ENCODE peak calls at places on chromosomes 11 and 22, in nine cellular contexts. One of them, this sample, is unnamed.

GRCh38 chr11:2488004-2488403 is 43.2 kb downstream of the KCNQ1 start:
- DNase-seq in SK-N-SH: no peak
- DNase-seq in K562: no peak
- DNase-seq in stomach: no peak
- DNase-seq in transverse colon: no peak
- DNase-seq in sigmoid colon: no peak
- DNase-seq in HCT116: no peak
- DNase-seq in endothelial cell of umbilical vein: no peak
- DNase-seq in spleen: no peak
- DNase-seq in this sample: no peak

GRCh38 chr11:116808262-116809175 is 14.6 kb downstream of the APOA4 start:
- DNase-seq in K562: no peak
- DNase-seq in spleen: no peak
- DNase-seq in SK-N-SH: no peak
- DNase-seq in HCT116: no peak
- DNase-seq in sigmoid colon: peak; percentile 30
- DNase-seq in stomach: peak; percentile 81
- DNase-seq in endothelial cell of umbilical vein: no peak
- DNase-seq in transverse colon: peak; percentile 48
- DNase-seq in this sample: peak; percentile 48

GRCh38 chr22:44486538-44486937 is 11.5 kb downstream of the RTL6 start:
- DNase-seq in spleen: no peak
- DNase-seq in transverse colon: no peak
- DNase-seq in K562: no peak
- DNase-seq in endothelial cell of umbilical vein: no peak
- DNase-seq in SK-N-SH: no peak
- DNase-seq in HCT116: no peak
- DNase-seq in sigmoid colon: no peak
- DNase-seq in stomach: no peak
- DNase-seq in this sample: no peak

GRCh38 chr11:117059611-117060010 is 38.6 kb downstream of the SIK3 start:
- DNase-seq in SK-N-SH: no peak
- DNase-seq in sigmoid colon: no peak
- DNase-seq in spleen: no peak
- DNase-seq in K562: no peak
- DNase-seq in HCT116: no peak
- DNase-seq in transverse colon: no peak
- DNase-seq in endothelial cell of umbilical vein: peak; percentile 43
- DNase-seq in stomach: no peak
- DNase-seq in this sample: no peak

GRCh38 chr22:27820896-27821866 is 19.6 kb upstream of the MN1 start:
- DNase-seq in SK-N-SH: peak; percentile 36
- DNase-seq in stomach: no peak
- DNase-seq in sigmoid colon: no peak
- DNase-seq in transverse colon: no peak
- DNase-seq in K562: no peak
- DNase-seq in spleen: no peak
- DNase-seq in HCT116: no peak
- DNase-seq in endothelial cell of umbilical vein: no peak
- DNase-seq in this sample: no peak

GRCh38 chr11:64649304-64649703 is 58.3 kb downstream of the SLC22A12 start:
- DNase-seq in endothelial cell of umbilical vein: no peak
- DNase-seq in sigmoid colon: no peak
- DNase-seq in spleen: no peak
- DNase-seq in stomach: no peak
- DNase-seq in transverse colon: no peak
- DNase-seq in SK-N-SH: peak; percentile 71
- DNase-seq in HCT116: peak; percentile 24
- DNase-seq in K562: peak; percentile 63
- DNase-seq in this sample: no peak

GRCh38 chr11:37574361-37574760 is 976.3 kb upstream of the RAG2 start:
- DNase-seq in HCT116: no peak
- DNase-seq in SK-N-SH: no peak
- DNase-seq in sigmoid colon: no peak
- DNase-seq in transverse colon: no peak
- DNase-seq in K562: no peak
- DNase-seq in endothelial cell of umbilical vein: no peak
- DNase-seq in spleen: no peak
- DNase-seq in stomach: no peak
- DNase-seq in this sample: no peak

GRCh38 chr11:116122697-116123472 is 618.7 kb upstream of the CADM1 start:
- DNase-seq in spleen: no peak
- DNase-seq in endothelial cell of umbilical vein: no peak
- DNase-seq in K562: no peak
- DNase-seq in stomach: no peak
- DNase-seq in SK-N-SH: no peak
- DNase-seq in transverse colon: no peak
- DNase-seq in sigmoid colon: no peak
- DNase-seq in HCT116: no peak
- DNase-seq in this sample: no peak

GRCh38 chr11:120565436-120566155 is 54.0 kb downstream of the GRIK4 start:
- DNase-seq in stomach: no peak
- DNase-seq in SK-N-SH: no peak
- DNase-seq in K562: no peak
- DNase-seq in spleen: no peak
- DNase-seq in transverse colon: no peak
- DNase-seq in sigmoid colon: peak; percentile 24
- DNase-seq in HCT116: no peak
- DNase-seq in endothelial cell of umbilical vein: no peak
- DNase-seq in this sample: no peak

GRCh38 chr11:120562806-120563425 is 51.4 kb downstream of the GRIK4 start:
- DNase-seq in stomach: no peak
- DNase-seq in K562: no peak
- DNase-seq in transverse colon: no peak
- DNase-seq in spleen: peak; percentile 48
- DNase-seq in sigmoid colon: no peak
- DNase-seq in endothelial cell of umbilical vein: no peak
- DNase-seq in HCT116: no peak
- DNase-seq in SK-N-SH: no peak
- DNase-seq in this sample: no peak

GRCh38 chr11:120566176-120566575 is 54.6 kb downstream of the GRIK4 start:
- DNase-seq in sigmoid colon: no peak
- DNase-seq in endothelial cell of umbilical vein: peak; percentile 77
- DNase-seq in spleen: no peak
- DNase-seq in K562: no peak
- DNase-seq in stomach: no peak
- DNase-seq in HCT116: peak; percentile 65
- DNase-seq in SK-N-SH: no peak
- DNase-seq in transverse colon: no peak
- DNase-seq in this sample: no peak

GRCh38 chr11:120564573-120565301 is 53.2 kb downstream of the GRIK4 start:
- DNase-seq in endothelial cell of umbilical vein: peak; percentile 45
- DNase-seq in transverse colon: no peak
- DNase-seq in K562: peak; percentile 5
- DNase-seq in SK-N-SH: peak; percentile 68
- DNase-seq in HCT116: no peak
- DNase-seq in spleen: peak; percentile 78
- DNase-seq in stomach: no peak
- DNase-seq in sigmoid colon: no peak
- DNase-seq in this sample: no peak

DNA sequence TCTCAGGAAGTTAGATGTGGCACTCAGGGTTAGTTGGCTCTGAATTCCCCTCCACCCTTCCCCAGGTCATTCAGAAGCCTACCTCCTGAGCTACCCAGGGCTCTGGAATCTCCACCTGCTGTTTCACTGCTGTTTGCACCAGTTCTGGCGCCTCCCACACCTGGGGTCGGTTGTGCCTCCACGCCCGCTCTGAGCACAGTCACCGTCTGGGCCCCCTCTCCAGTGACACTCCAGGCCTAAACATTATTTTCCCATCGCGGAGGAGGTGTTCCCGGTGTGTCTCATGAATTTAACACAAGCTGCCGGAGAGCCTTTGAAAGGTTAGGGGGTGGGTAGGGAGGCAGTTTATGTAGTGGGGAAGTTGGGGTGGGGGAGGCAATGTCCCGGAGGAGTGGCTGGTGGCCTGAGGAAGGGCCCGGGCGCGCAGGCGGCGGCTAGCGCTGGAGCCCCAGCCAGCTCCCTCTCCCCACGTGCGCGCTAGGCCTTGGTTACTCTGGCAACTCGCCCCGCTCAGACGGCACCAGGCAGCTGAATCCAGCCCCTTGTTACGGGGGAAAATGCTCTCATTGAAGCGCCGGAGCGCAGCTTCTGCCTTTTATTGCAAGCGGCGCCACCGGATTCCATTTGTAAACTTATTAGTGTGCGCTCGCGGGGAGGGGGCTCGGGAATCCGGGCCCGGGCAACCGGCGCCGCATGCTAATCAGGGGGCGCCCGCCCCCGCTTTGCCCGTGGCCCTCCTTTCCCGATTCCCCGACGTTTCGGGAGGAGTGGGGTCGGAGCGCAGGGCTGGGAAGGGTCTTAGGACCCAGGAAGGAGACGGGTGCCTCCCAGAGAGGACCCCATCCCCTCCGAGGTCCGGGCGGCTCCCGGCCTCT is 52.4 kb downstream of the GRIK4 start:
- DNase-seq in HCT116: no peak
- DNase-seq in stomach: no peak
- DNase-seq in SK-N-SH: no peak
- DNase-seq in transverse colon: no peak
- DNase-seq in spleen: peak; percentile 67
- DNase-seq in K562: no peak
- DNase-seq in sigmoid colon: no peak
- DNase-seq in endothelial cell of umbilical vein: peak; percentile 20
- DNase-seq in this sample: no peak
- TF ChIP-seq POLR2AphosphoS5 in HCT116: no peak
- TF ChIP-seq POLR2AphosphoS5 in stomach: no peak
- TF ChIP-seq POLR2AphosphoS5 in SK-N-SH: no peak
- TF ChIP-seq POLR2AphosphoS5 in transverse colon: no peak
- TF ChIP-seq POLR2AphosphoS5 in spleen: no peak
- TF ChIP-seq POLR2AphosphoS5 in K562: no peak
- TF ChIP-seq POLR2AphosphoS5 in sigmoid colon: no peak
- TF ChIP-seq POLR2AphosphoS5 in endothelial cell of umbilical vein: no peak
- TF ChIP-seq POLR2AphosphoS5 in this sample: no peak

DNA sequence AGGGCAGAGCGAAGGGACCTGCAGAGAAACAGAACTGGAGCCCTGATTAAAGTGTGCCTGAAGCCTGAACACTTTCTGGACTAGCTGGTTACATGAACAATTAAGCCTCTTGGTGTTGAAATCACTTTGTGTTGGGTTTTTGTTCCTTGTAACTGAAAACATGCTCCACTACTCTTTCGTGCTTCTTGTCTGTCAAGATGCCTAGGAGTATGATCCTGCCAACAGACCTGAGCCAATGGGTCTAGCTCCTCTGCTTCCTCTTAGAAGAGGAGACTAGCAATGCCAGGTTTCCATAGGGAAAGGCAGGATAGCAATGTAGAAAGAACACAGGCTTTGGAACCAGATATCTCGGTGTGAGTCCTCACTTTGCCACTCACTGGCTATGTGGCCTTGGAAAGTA is 40.3 kb downstream of the IRAG1 start:
- DNase-seq in stomach: no peak
- DNase-seq in HCT116: no peak
- DNase-seq in spleen: no peak
- DNase-seq in transverse colon: no peak
- DNase-seq in endothelial cell of umbilical vein: no peak
- DNase-seq in sigmoid colon: no peak
- DNase-seq in K562: no peak
- DNase-seq in SK-N-SH: no peak
- DNase-seq in this sample: no peak
- H3K9me3 ChIP-seq in stomach: no peaks in the 10 kb centered on the region
- H3K9me3 ChIP-seq in HCT116: no peaks in the 10 kb centered on the region
- H3K9me3 ChIP-seq in spleen: no peaks in the 10 kb centered on the region
- H3K9me3 ChIP-seq in transverse colon: no peaks in the 10 kb centered on the region
- H3K9me3 ChIP-seq in endothelial cell of umbilical vein: no peaks in the 10 kb centered on the region
- H3K9me3 ChIP-seq in sigmoid colon: no peaks in the 10 kb centered on the region
- H3K9me3 ChIP-seq in K562: no peaks in the 10 kb centered on the region
- H3K9me3 ChIP-seq in SK-N-SH: no peaks in the 10 kb centered on the region
- H3K9me3 ChIP-seq in this sample: no peaks in the 10 kb centered on the region

GRCh38 chr11:13668957-13669521 is 571 bp downstream of the FAR1 start:
- DNase-seq in SK-N-SH: no peak
- DNase-seq in endothelial cell of umbilical vein: peak; percentile 45
- DNase-seq in HCT116: no peak
- DNase-seq in sigmoid colon: peak; percentile 74
- DNase-seq in transverse colon: peak; percentile 65
- DNase-seq in spleen: peak; percentile 93
- DNase-seq in stomach: peak; percentile 41
- DNase-seq in K562: peak; percentile 64
- DNase-seq in this sample: peak; percentile 37

GRCh38 chr11:13680501-13681264 is 12.2 kb downstream of the FAR1 start:
- DNase-seq in sigmoid colon: no peak
- DNase-seq in transverse colon: no peak
- DNase-seq in spleen: no peak
- DNase-seq in stomach: no peak
- DNase-seq in SK-N-SH: no peak
- DNase-seq in K562: peak; percentile 4
- DNase-seq in HCT116: no peak
- DNase-seq in endothelial cell of umbilical vein: no peak
- DNase-seq in this sample: no peak

GRCh38 chr11:13679768-13680167 is 11.3 kb downstream of the FAR1 start:
- DNase-seq in stomach: no peak
- DNase-seq in spleen: no peak
- DNase-seq in SK-N-SH: no peak
- DNase-seq in sigmoid colon: no peak
- DNase-seq in HCT116: no peak
- DNase-seq in K562: no peak
- DNase-seq in transverse colon: no peak
- DNase-seq in endothelial cell of umbilical vein: no peak
- DNase-seq in this sample: no peak

GRCh38 chr11:13669544-13670488 is 1.3 kb downstream of the FAR1 start:
- DNase-seq in transverse colon: no peak
- DNase-seq in stomach: no peak
- DNase-seq in spleen: no peak
- DNase-seq in sigmoid colon: no peak
- DNase-seq in K562: peak; percentile 26
- DNase-seq in HCT116: no peak
- DNase-seq in SK-N-SH: no peak
- DNase-seq in endothelial cell of umbilical vein: no peak
- DNase-seq in this sample: no peak

DNA sequence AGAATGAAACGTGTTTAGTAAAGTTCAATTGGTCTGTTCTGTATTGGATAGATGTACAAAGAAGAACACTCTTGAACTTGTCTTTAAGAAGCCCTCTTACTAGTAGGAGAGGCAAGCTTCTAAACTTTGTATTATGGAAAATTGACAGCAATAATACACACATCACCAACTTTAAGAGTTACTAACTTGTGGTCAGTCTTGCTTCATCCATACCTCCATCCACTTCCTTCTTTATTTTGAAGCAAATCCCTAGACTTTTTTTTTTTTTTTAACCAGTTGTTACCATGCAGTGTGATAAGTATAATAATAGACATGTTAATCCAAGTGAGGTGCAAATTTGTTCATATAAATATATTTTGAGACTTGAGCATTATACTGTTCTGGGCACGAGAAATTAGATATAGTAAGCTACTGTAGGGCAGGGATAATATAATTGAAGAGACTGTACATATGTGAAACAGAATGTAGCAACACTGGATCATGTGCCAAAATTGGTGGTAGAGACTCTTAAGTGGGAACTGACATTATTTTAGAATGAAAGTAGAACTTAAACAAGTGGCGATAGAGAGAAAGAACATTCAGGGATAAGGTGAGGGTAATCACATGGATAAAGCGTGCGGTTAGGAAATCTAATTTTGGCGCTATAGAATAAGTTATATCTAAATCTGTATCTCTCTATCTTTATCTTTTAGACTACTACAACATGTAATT is 6.5 kb downstream of the FAR1 start:
- DNase-seq in SK-N-SH: no peak
- DNase-seq in stomach: no peak
- DNase-seq in transverse colon: no peak
- DNase-seq in endothelial cell of umbilical vein: no peak
- DNase-seq in K562: no peak
- DNase-seq in HCT116: no peak
- DNase-seq in spleen: no peak
- DNase-seq in sigmoid colon: no peak
- DNase-seq in this sample: no peak
- H3K4me3 ChIP-seq in SK-N-SH: no peak overlapping the region
- H3K4me3 ChIP-seq in stomach: no peak overlapping the region
- H3K4me3 ChIP-seq in transverse colon: no peak overlapping the region
- H3K4me3 ChIP-seq in endothelial cell of umbilical vein: no peak overlapping the region
- H3K4me3 ChIP-seq in K562: no peak overlapping the region
- H3K4me3 ChIP-seq in HCT116: no peak overlapping the region
- H3K4me3 ChIP-seq in spleen: no peak overlapping the region
- H3K4me3 ChIP-seq in sigmoid colon: no peak overlapping the region
- H3K4me3 ChIP-seq in this sample: no peak overlapping the region

DNA sequence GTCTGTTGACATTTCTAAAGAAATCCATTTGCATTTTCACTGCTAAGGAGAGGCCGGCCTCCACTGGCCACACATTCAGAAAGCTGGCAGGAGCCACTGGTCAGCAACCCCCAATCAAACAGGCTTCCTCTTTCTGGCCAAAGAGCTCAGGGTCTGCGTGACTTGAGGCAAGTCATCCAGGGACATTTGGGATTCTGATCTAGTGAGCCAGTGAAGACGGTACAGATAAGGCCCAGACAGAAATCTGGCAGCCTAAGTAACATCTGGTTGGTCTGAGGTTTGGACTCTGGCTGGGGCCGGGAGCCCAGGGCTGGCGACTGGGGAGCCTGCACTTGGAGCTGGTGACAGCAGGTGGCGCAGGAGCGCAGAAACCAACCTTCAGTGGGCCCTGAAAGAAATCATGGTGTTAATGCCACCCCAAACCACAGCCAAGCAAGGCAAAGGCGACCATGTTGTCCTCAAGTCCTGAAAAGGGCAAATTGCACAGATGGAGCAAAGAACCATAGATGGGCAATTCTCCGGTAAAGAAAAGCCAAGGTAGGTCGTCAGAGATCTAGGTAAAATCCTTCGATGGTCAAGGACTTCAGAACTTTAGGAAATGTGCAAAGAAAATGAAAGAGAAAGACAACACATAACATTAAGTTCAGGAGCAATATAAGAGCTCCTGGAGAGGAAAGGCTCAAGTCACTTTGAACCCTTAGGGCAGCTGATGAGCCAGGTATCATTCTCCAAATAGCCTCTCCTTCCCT is 99.4 kb upstream of the BLID start:
- DNase-seq in SK-N-SH: peak; percentile 88
- DNase-seq in K562: peak; percentile 16
- DNase-seq in sigmoid colon: peak; percentile 83
- DNase-seq in HCT116: peak; percentile 51
- DNase-seq in spleen: peak; percentile 85
- DNase-seq in transverse colon: peak; percentile 48
- DNase-seq in stomach: peak; percentile 64
- DNase-seq in endothelial cell of umbilical vein: peak; percentile 79
- DNase-seq in this sample: peak; percentile 40
- TF ChIP-seq POLR2AphosphoS5 in SK-N-SH: no peak
- TF ChIP-seq POLR2AphosphoS5 in K562: no peak
- TF ChIP-seq POLR2AphosphoS5 in sigmoid colon: peak; percentile 16
- TF ChIP-seq POLR2AphosphoS5 in HCT116: peak; percentile 20
- TF ChIP-seq POLR2AphosphoS5 in spleen: no peak
- TF ChIP-seq POLR2AphosphoS5 in transverse colon: no peak
- TF ChIP-seq POLR2AphosphoS5 in stomach: no peak
- TF ChIP-seq POLR2AphosphoS5 in endothelial cell of umbilical vein: no peak
- TF ChIP-seq POLR2AphosphoS5 in this sample: no peak

This sample was measured in prostate gland.